ENCODE peak calls at places on chromosomes 13 and 19, in four cellular contexts. One of them, this sample, is unnamed. For H3K4me1, the result is how much of the 10 kb centered on the place peaks cover.

GRCh38 chr13:114072421-114072820 is 60.0 kb downstream of the RASA3 start:
- DNase-seq in esophagus squamous epithelium: no peak
- DNase-seq in upper lobe of left lung: peak
- DNase-seq in ovary: no peak
- DNase-seq in this sample: no peak

GRCh38 chr13:47226516-47226915 is 329.7 kb upstream of the HTR2A start:
- DNase-seq in esophagus squamous epithelium: no peak
- DNase-seq in upper lobe of left lung: no peak
- DNase-seq in ovary: no peak
- DNase-seq in this sample: no peak

GRCh38 chr19:39411006-39411831 is 1.2 kb upstream of the PLEKHG2 start:
- DNase-seq in esophagus squamous epithelium: no peak
- DNase-seq in upper lobe of left lung: peak
- DNase-seq in ovary: no peak
- DNase-seq in this sample: peak

GRCh38 chr19:49912965-49913685 is 15.9 kb upstream of the ATF5 start:
- DNase-seq in esophagus squamous epithelium: no peak
- DNase-seq in upper lobe of left lung: no peak
- DNase-seq in ovary: peak
- DNase-seq in this sample: no peak

GRCh38 chr13:50518791-50519201 is 324.7 kb downstream of the DLEU7 start:
- DNase-seq in esophagus squamous epithelium: no peak
- DNase-seq in upper lobe of left lung: no peak
- DNase-seq in ovary: no peak
- DNase-seq in this sample: no peak

GRCh38 chr19:55086730-55087541 is 11.3 kb downstream of the EPS8L1 start:
- DNase-seq in esophagus squamous epithelium: no peak
- DNase-seq in upper lobe of left lung: peak
- DNase-seq in ovary: peak
- DNase-seq in this sample: peak

GRCh38 chr13:32134991-32135390 is 103.4 kb downstream of the FRY start:
- DNase-seq in esophagus squamous epithelium: no peak
- DNase-seq in upper lobe of left lung: no peak
- DNase-seq in ovary: no peak
- DNase-seq in this sample: no peak

GRCh38 chr13:59437902-59438301 is 725.8 kb downstream of the DIAPH3 start:
- DNase-seq in esophagus squamous epithelium: no peak
- DNase-seq in upper lobe of left lung: no peak
- DNase-seq in ovary: no peak
- DNase-seq in this sample: no peak

GRCh38 chr13:110560606-110561334 is 752 bp downstream of the RAB20 start:
- DNase-seq in esophagus squamous epithelium: no peak
- DNase-seq in upper lobe of left lung: peak
- DNase-seq in ovary: no peak
- DNase-seq in this sample: peak

GRCh38 chr13:50910483-50910805 is 853 bp downstream of the RNASEH2B start:
- DNase-seq in esophagus squamous epithelium: no peak
- DNase-seq in upper lobe of left lung: peak
- DNase-seq in ovary: no peak
- DNase-seq in this sample: no peak

GRCh38 chr19:31140717-31141116 is 208.5 kb downstream of the TSHZ3 start:
- DNase-seq in esophagus squamous epithelium: no peak
- DNase-seq in upper lobe of left lung: no peak
- DNase-seq in ovary: no peak
- DNase-seq in this sample: no peak

GRCh38 chr13:63409791-63410351 is 1994.2 kb upstream of the PCDH20 start:
- DNase-seq in esophagus squamous epithelium: no peak
- DNase-seq in upper lobe of left lung: no peak
- DNase-seq in ovary: no peak
- DNase-seq in this sample: no peak

GRCh38 chr13:110456550-110456949 is 105.0 kb downstream of the RAB20 start:
- DNase-seq in esophagus squamous epithelium: no peak
- DNase-seq in upper lobe of left lung: no peak
- DNase-seq in ovary: no peak
- DNase-seq in this sample: no peak

GRCh38 chr19:46385636-46386035 is 27.7 kb downstream of the CCDC8 start:
- DNase-seq in esophagus squamous epithelium: no peak
- DNase-seq in upper lobe of left lung: no peak
- DNase-seq in ovary: no peak
- DNase-seq in this sample: no peak

GRCh38 chr13:64855506-64855905 is 2374.6 kb downstream of the PCDH9 start:
- DNase-seq in esophagus squamous epithelium: no peak
- DNase-seq in upper lobe of left lung: no peak
- DNase-seq in ovary: no peak
- DNase-seq in this sample: no peak

GRCh38 chr19:8251025-8251472 is 41.9 kb downstream of the CERS4 start:
- DNase-seq in esophagus squamous epithelium: no peak
- DNase-seq in upper lobe of left lung: peak
- DNase-seq in ovary: peak
- DNase-seq in this sample: peak

GRCh38 chr13:110137677-110138008 is 169.3 kb downstream of the COL4A1 start:
- DNase-seq in esophagus squamous epithelium: no peak
- DNase-seq in upper lobe of left lung: peak
- DNase-seq in ovary: no peak
- DNase-seq in this sample: peak

GRCh38 chr13:30421093-30422055 is 919 bp upstream of the UBE2L5 start:
- DNase-seq in esophagus squamous epithelium: peak
- DNase-seq in upper lobe of left lung: peak
- DNase-seq in ovary: peak
- DNase-seq in this sample: peak

GRCh38 chr13:21101865-21102576 is 40.6 kb upstream of the LATS2 start:
- DNase-seq in esophagus squamous epithelium: no peak
- DNase-seq in upper lobe of left lung: no peak
- DNase-seq in ovary: no peak
- DNase-seq in this sample: no peak

GRCh38 chr19:49165865-49166301 is 8.3 kb downstream of the TRPM4 start:
- DNase-seq in esophagus squamous epithelium: no peak
- DNase-seq in upper lobe of left lung: no peak
- DNase-seq in ovary: no peak
- DNase-seq in this sample: peak

GRCh38 chr13:25906211-25906661 is 145.6 kb downstream of the SHISA2 start:
- DNase-seq in esophagus squamous epithelium: no peak
- DNase-seq in upper lobe of left lung: no peak
- DNase-seq in ovary: no peak
- DNase-seq in this sample: no peak

GRCh38 chr13:89227356-89227755 is 1556.2 kb downstream of the SLITRK5 start:
- DNase-seq in esophagus squamous epithelium: no peak
- DNase-seq in upper lobe of left lung: no peak
- DNase-seq in ovary: no peak
- DNase-seq in this sample: no peak

GRCh38 chr19:10683064-10683426 is 18.2 kb upstream of the QTRT1 start:
- DNase-seq in esophagus squamous epithelium: no peak
- DNase-seq in upper lobe of left lung: no peak
- DNase-seq in ovary: no peak
- DNase-seq in this sample: no peak

GRCh38 chr13:38967446-38967845 is 23.2 kb downstream of the STOML3 start:
- DNase-seq in esophagus squamous epithelium: no peak
- DNase-seq in upper lobe of left lung: no peak
- DNase-seq in ovary: no peak
- DNase-seq in this sample: no peak

GRCh38 chr19:48617146-48617937 is 1.6 kb downstream of the RPL18 start:
- DNase-seq in esophagus squamous epithelium: no peak
- DNase-seq in upper lobe of left lung: no peak
- DNase-seq in ovary: peak
- DNase-seq in this sample: no peak

GRCh38 chr19:47994209-47994802 is at the start of gene ELSPBP1:
- DNase-seq in esophagus squamous epithelium: no peak
- DNase-seq in upper lobe of left lung: no peak
- DNase-seq in ovary: no peak
- DNase-seq in this sample: no peak

GRCh38 chr19:1678073-1678472 is 25.7 kb upstream of the TCF3 start:
- DNase-seq in esophagus squamous epithelium: no peak
- DNase-seq in upper lobe of left lung: no peak
- DNase-seq in ovary: no peak
- DNase-seq in this sample: no peak

GRCh38 chr13:90230311-90230710 is 1117.2 kb upstream of the MIR17HG start:
- DNase-seq in esophagus squamous epithelium: no peak
- DNase-seq in upper lobe of left lung: no peak
- DNase-seq in ovary: no peak
- DNase-seq in this sample: no peak

GRCh38 chr13:39688699-39689405 is 33.4 kb downstream of the COG6 start:
- DNase-seq in esophagus squamous epithelium: no peak
- DNase-seq in upper lobe of left lung: no peak
- DNase-seq in ovary: no peak
- DNase-seq in this sample: no peak

GRCh38 chr19:34084396-34085145 is 87.7 kb upstream of the LSM14A start:
- DNase-seq in esophagus squamous epithelium: no peak
- DNase-seq in upper lobe of left lung: no peak
- DNase-seq in ovary: no peak
- DNase-seq in this sample: no peak

GRCh38 chr13:50152224-50152623 is 137.0 kb downstream of the KCNRG start:
- DNase-seq in esophagus squamous epithelium: no peak
- DNase-seq in upper lobe of left lung: no peak
- DNase-seq in ovary: no peak
- DNase-seq in this sample: no peak

GRCh38 chr13:44352671-44353070 is 21.0 kb upstream of the SERP2 start:
- DNase-seq in esophagus squamous epithelium: no peak
- DNase-seq in upper lobe of left lung: no peak
- DNase-seq in ovary: no peak
- DNase-seq in this sample: no peak

GRCh38 chr13:46686171-46686570 is 110.8 kb downstream of the ESD start:
- DNase-seq in esophagus squamous epithelium: no peak
- DNase-seq in upper lobe of left lung: no peak
- DNase-seq in ovary: no peak
- DNase-seq in this sample: no peak

GRCh38 chr19:2055871-2056809 is 5.1 kb upstream of the MKNK2 start:
- DNase-seq in esophagus squamous epithelium: no peak
- DNase-seq in upper lobe of left lung: peak
- DNase-seq in ovary: peak
- DNase-seq in this sample: peak

GRCh38 chr13:24165746-24166145 is 5.2 kb downstream of the SPATA13 start:
- DNase-seq in esophagus squamous epithelium: no peak
- DNase-seq in upper lobe of left lung: no peak
- DNase-seq in ovary: no peak
- DNase-seq in this sample: no peak

GRCh38 chr19:7428651-7429113 is 60.2 kb downstream of the PEX11G start:
- DNase-seq in esophagus squamous epithelium: no peak
- DNase-seq in upper lobe of left lung: no peak
- DNase-seq in ovary: no peak
- DNase-seq in this sample: peak

GRCh38 chr19:48668332-48668731 is 4.5 kb downstream of the NTN5 start:
- DNase-seq in esophagus squamous epithelium: no peak
- DNase-seq in upper lobe of left lung: no peak
- DNase-seq in ovary: no peak
- DNase-seq in this sample: no peak

GRCh38 chr13:38862443-38862842 is 128.2 kb downstream of the STOML3 start:
- DNase-seq in esophagus squamous epithelium: no peak
- DNase-seq in upper lobe of left lung: no peak
- DNase-seq in ovary: no peak
- DNase-seq in this sample: no peak

GRCh38 chr13:37534181-37534580 is 64.4 kb downstream of the POSTN start:
- DNase-seq in esophagus squamous epithelium: no peak
- DNase-seq in upper lobe of left lung: no peak
- DNase-seq in ovary: no peak
- DNase-seq in this sample: no peak

GRCh38 chr13:50227356-50227755 is 212.1 kb downstream of the KCNRG start:
- DNase-seq in esophagus squamous epithelium: no peak
- DNase-seq in upper lobe of left lung: no peak
- DNase-seq in ovary: no peak
- DNase-seq in this sample: no peak

GRCh38 chr13:48436661-48437242 is 23.8 kb upstream of the LPAR6 start:
- DNase-seq in esophagus squamous epithelium: no peak
- DNase-seq in upper lobe of left lung: no peak
- DNase-seq in ovary: no peak
- DNase-seq in this sample: no peak
- H3K4me1 ChIP-seq in esophagus squamous epithelium: half or more
- H3K4me1 ChIP-seq in upper lobe of left lung: under half
- H3K4me1 ChIP-seq in ovary: under half
- H3K4me1 ChIP-seq in this sample: under half

GRCh38 chr13:27270594-27271520 is at the start of gene RASL11A:
- DNase-seq in esophagus squamous epithelium: peak
- DNase-seq in upper lobe of left lung: peak
- DNase-seq in ovary: peak
- DNase-seq in this sample: peak
- TF ChIP-seq POLR2A in esophagus squamous epithelium: peak
- TF ChIP-seq POLR2A in upper lobe of left lung: peak
- TF ChIP-seq POLR2A in ovary: peak
- TF ChIP-seq POLR2A in this sample: peak

GRCh38 chr19:18500820-18501219 is 21.1 kb downstream of the ELL start:
- DNase-seq in esophagus squamous epithelium: no peak
- DNase-seq in upper lobe of left lung: no peak
- DNase-seq in ovary: no peak
- DNase-seq in this sample: no peak

GRCh38 chr19:18499055-18499775 is 22.7 kb downstream of the ELL start:
- DNase-seq in esophagus squamous epithelium: no peak
- DNase-seq in upper lobe of left lung: peak
- DNase-seq in ovary: no peak
- DNase-seq in this sample: no peak

GRCh38 chr19:18501832-18502231 is 20.0 kb downstream of the ELL start:
- DNase-seq in esophagus squamous epithelium: no peak
- DNase-seq in upper lobe of left lung: peak
- DNase-seq in ovary: no peak
- DNase-seq in this sample: peak

GRCh38 chr19:18501351-18501750 is 20.5 kb downstream of the ELL start:
- DNase-seq in esophagus squamous epithelium: no peak
- DNase-seq in upper lobe of left lung: no peak
- DNase-seq in ovary: no peak
- DNase-seq in this sample: no peak

GRCh38 chr19:18500376-18500775 is 21.5 kb downstream of the ELL start:
- DNase-seq in esophagus squamous epithelium: no peak
- DNase-seq in upper lobe of left lung: no peak
- DNase-seq in ovary: no peak
- DNase-seq in this sample: no peak
- H3K4me1 ChIP-seq in esophagus squamous epithelium: half or more
- H3K4me1 ChIP-seq in upper lobe of left lung: half or more
- H3K4me1 ChIP-seq in ovary: under half
- H3K4me1 ChIP-seq in this sample: half or more

DNA sequence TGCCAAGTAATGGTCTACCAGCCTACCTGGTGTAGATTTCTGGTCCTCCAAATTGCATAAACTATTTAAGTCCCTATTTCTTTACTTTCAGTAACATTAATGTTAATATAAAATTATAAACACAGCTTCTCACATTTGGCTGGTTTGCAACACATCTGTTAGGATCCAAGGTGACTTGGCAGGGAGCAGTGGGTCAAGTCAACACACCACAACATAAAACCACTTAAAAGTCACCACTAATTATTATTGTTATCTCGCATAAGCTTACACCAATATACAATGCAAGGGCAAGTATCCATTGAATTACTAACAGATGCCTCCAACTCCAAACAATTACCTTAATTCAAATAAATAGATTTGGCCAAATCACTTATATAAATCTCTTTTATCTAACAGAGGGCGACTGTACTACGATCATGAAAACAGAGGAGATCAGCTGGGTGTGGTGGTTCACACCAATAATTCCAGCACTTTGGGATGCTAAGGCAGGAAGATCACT is 74.7 kb downstream of the FGF14 start:
- DNase-seq in esophagus squamous epithelium: no peak
- DNase-seq in upper lobe of left lung: no peak
- DNase-seq in ovary: no peak
- DNase-seq in this sample: no peak
- TF ChIP-seq POLR2A in esophagus squamous epithelium: no peak
- TF ChIP-seq POLR2A in upper lobe of left lung: no peak
- TF ChIP-seq POLR2A in ovary: no peak
- TF ChIP-seq POLR2A in this sample: no peak